ENCODE peak calls at places on chromosomes 1 and 21, in nine cellular contexts. X, L, N, H, F, W, Z, V and K are unnamed samples.
A peak's percentile ranks its signal among the peaks of the same experiment; 100 is the strongest.

GRCh38 chr1:222416001-222416791 is 131.7 kb downstream of the HHIPL2 start:
- DNase-seq in X (no peak), L (no peak), N (no peak), H (no peak), F (no peak), W (peak; percentile 8), Z (peak; percentile 33), V (no peak), K (no peak)

GRCh38 chr1:85334962-85335361 is 58.5 kb upstream of the BCL10 start:
- DNase-seq in X (no peak), L (peak; percentile 62), N (no peak), H (no peak), F (no peak), W (peak; percentile 55), Z (peak; percentile 84), V (peak; percentile 76), K (no peak)

GRCh38 chr1:43382027-43382771 is 7.4 kb downstream of the MED8 start:
- DNase-seq in X (no peak), L (no peak), N (peak; percentile 77), H (no peak), F (no peak), W (no peak), Z (no peak), V (no peak), K (no peak)

GRCh38 chr1:67978988-67979516 is 71.4 kb downstream of the DIRAS3 start:
- DNase-seq in X (no peak), L (peak; percentile 85), N (no peak), H (no peak), F (no peak), W (no peak), Z (peak; percentile 100), V (peak; percentile 91), K (peak; percentile 78)

GRCh38 chr21:23585419-23585818 is 2021.9 kb downstream of the MRPL39 start:
- DNase-seq in X (no peak), L (no peak), N (no peak), H (no peak), F (no peak), W (no peak), Z (no peak), V (no peak), K (no peak)

GRCh38 chr1:53068314-53069084 is 6.5 kb downstream of the PODN start:
- DNase-seq in X (no peak), L (no peak), N (no peak), H (no peak), F (no peak), W (no peak), Z (no peak), V (no peak), K (no peak)

GRCh38 chr1:204941415-204942338 is 71.0 kb downstream of the NFASC start:
- DNase-seq in X (peak; percentile 86), L (peak; percentile 65), N (peak; percentile 96), H (peak; percentile 81), F (no peak), W (peak; percentile 52), Z (peak; percentile 33), V (peak; percentile 36), K (peak; percentile 8)

GRCh38 chr1:201448981-201449380 is 20.0 kb downstream of the PHLDA3 start:
- DNase-seq in X (peak; percentile 38), L (no peak), N (no peak), H (no peak), F (no peak), W (no peak), Z (no peak), V (no peak), K (no peak)

GRCh38 chr1:147611021-147611426 is 59.3 kb downstream of the ACP6 start:
- DNase-seq in X (no peak), L (no peak), N (no peak), H (no peak), F (no peak), W (no peak), Z (no peak), V (no peak), K (no peak)

GRCh38 chr1:11534846-11535245 is 55.9 kb downstream of the DISP3 start:
- DNase-seq in X (no peak), L (no peak), N (no peak), H (no peak), F (no peak), W (no peak), Z (no peak), V (no peak), K (no peak)

GRCh38 chr1:75334876-75335275 is 200.7 kb downstream of the LHX8 start:
- DNase-seq in X (no peak), L (no peak), N (no peak), H (no peak), F (no peak), W (no peak), Z (peak; percentile 45), V (no peak), K (peak; percentile 18)

GRCh38 chr1:156498447-156499193 is 2.0 kb downstream of the MEF2D start:
- DNase-seq in X (peak; percentile 60), L (peak; percentile 53), N (peak; percentile 82), H (peak; percentile 66), F (no peak), W (peak; percentile 89), Z (peak; percentile 63), V (peak; percentile 61), K (no peak)

GRCh38 chr1:236677641-236678235 is 8.6 kb upstream of the ACTN2 start:
- DNase-seq in X (peak; percentile 63), L (no peak), N (no peak), H (no peak), F (peak; percentile 42), W (peak; percentile 87), Z (no peak), V (no peak), K (peak; percentile 46)

GRCh38 chr1:248013229-248013710 is at the start of gene OR2L5:
- DNase-seq in X (no peak), L (peak; percentile 7), N (no peak), H (no peak), F (no peak), W (no peak), Z (no peak), V (no peak), K (no peak)

GRCh38 chr1:54332781-54333585 is 73.2 kb downstream of the SSBP3 start:
- DNase-seq in X (no peak), L (no peak), N (no peak), H (no peak), F (no peak), W (no peak), Z (no peak), V (no peak), K (no peak)

GRCh38 chr1:152115344-152115743 is at the start of gene TCHH:
- DNase-seq in X (no peak), L (no peak), N (no peak), H (no peak), F (no peak), W (no peak), Z (no peak), V (no peak), K (no peak)

GRCh38 chr21:38413958-38414506 is 84.2 kb downstream of the ERG start:
- DNase-seq in X (no peak), L (peak; percentile 17), N (no peak), H (no peak), F (no peak), W (peak; percentile 18), Z (no peak), V (peak; percentile 23), K (no peak)

GRCh38 chr1:29279896-29280779 is 43.8 kb downstream of the PTPRU start:
- DNase-seq in X (no peak), L (no peak), N (no peak), H (no peak), F (no peak), W (no peak), Z (peak; percentile 66), V (no peak), K (no peak)

GRCh38 chr1:248820041-248820585 is 5.6 kb downstream of the SH3BP5L start:
- DNase-seq in X (no peak), L (no peak), N (no peak), H (no peak), F (no peak), W (no peak), Z (no peak), V (no peak), K (no peak)

GRCh38 chr1:188281927-188282326 is 1453.2 kb downstream of the PLA2G4A start:
- DNase-seq in X (no peak), L (no peak), N (no peak), H (no peak), F (no peak), W (no peak), Z (no peak), V (peak; percentile 20), K (no peak)

GRCh38 chr1:3519301-3519885 is 64.9 kb downstream of the ARHGEF16 start:
- DNase-seq in X (no peak), L (no peak), N (no peak), H (no peak), F (no peak), W (no peak), Z (no peak), V (no peak), K (no peak)
- H3K4me3 ChIP-seq in X (no peak overlapping the region), L (no peak overlapping the region), N (no peak overlapping the region), H (no peak overlapping the region), F (no peak overlapping the region), W (no peak overlapping the region), Z (no peak overlapping the region), V (no peak overlapping the region), K (no peak overlapping the region)

GRCh38 chr1:239536165-239536849 is 149.9 kb downstream of the CHRM3 start:
- DNase-seq in X (no peak), L (no peak), N (no peak), H (no peak), F (no peak), W (no peak), Z (no peak), V (no peak), K (no peak)
- TF ChIP-seq CTCF in X (no peak), L (no peak), N (no peak), H (no peak), F (no peak), W (no peak), Z (no peak), V (no peak), K (no peak)

DNA sequence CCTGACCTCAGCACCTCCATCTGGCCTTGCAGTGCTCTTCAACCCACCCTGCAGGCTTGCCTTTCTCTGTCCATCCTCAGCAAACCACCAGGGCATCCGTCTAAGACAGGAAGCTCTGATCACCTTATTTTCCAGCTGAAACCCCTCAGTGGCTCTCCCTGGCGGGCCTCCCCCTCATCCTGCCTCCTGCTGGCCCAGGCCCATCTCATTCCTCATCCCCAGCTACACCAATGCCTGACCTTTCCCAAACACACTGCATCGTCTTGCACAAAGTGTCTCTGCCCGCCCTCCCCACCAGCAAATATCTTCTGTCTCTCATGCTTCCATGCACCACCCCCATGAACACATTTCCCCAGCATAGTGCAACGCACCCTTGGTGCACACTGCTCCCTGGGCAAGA is 205.0 kb downstream of the TOMM20 start:
- DNase-seq in X (no peak), L (no peak), N (no peak), H (no peak), F (no peak), W (no peak), Z (no peak), V (no peak), K (no peak)
- H3K4me3 ChIP-seq in X (no peak overlapping the region), L (no peak overlapping the region), N (no peak overlapping the region), H (no peak overlapping the region), F (no peak overlapping the region), W (no peak overlapping the region), Z (no peak overlapping the region), V (no peak overlapping the region), K (no peak overlapping the region)

DNA sequence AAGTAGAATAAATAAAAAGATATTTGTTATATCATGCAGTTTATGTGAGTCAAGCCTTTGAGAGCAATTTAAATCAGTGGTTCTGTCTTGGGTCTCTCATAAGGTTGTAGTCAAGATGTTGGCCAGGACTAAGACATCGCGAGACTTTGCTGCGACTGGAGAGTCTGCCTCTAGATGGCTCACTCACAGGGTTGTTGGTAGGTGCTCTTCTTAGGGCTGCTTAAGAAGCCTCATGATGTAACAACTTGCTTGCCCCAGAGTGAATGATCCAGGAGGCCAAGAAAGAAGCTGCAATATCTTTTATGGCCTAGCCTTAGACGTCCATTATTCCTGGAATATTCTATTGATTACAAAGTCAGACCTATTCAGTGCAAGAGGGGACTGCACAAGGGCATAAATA is 73.1 kb upstream of the CACHD1 start:
- DNase-seq in X (peak; percentile 77), L (peak; percentile 15), N (no peak), H (no peak), F (no peak), W (peak; percentile 9), Z (no peak), V (no peak), K (no peak)
- TF ChIP-seq CTCF in X (peak; percentile 46), L (no peak), N (peak; percentile 44), H (no peak), F (no peak), W (no peak), Z (no peak), V (no peak), K (no peak)